ENCODE peak calls at places on chromosomes 7 and 10, in five cellular contexts. E is dorsolateral prefrontal cortex, R is tibial nerve, P is brain microvascular endothelial cell, H is osteoblast. T is an unnamed sample.

GRCh38 chr7:156353352-156353751 is 287.2 kb upstream of the RNF32 start:
- DNase-seq in E (no peak), R (no peak), P (no peak), H (no peak), T (no peak)

GRCh38 chr10:117132751-117133231 is 5.3 kb downstream of the VAX1 start:
- DNase-seq in E (no peak), R (no peak), P (no peak), H (peak; percentile 86), T (no peak)

GRCh38 chr7:105638324-105638723 is 57.0 kb upstream of the EFCAB10 start:
- DNase-seq in E (no peak), R (no peak), P (no peak), H (no peak), T (no peak)

GRCh38 chr7:29270979-29271658 is 76.5 kb downstream of the CHN2 start:
- DNase-seq in E (no peak), R (no peak), P (peak; percentile 19), H (no peak), T (no peak)

GRCh38 chr7:150450491-150450992 is at the start of gene GIMAP8:
- DNase-seq in E (no peak), R (no peak), P (no peak), H (no peak), T (no peak)

GRCh38 chr7:135180122-135180521 is 9.6 kb upstream of the CYREN start:
- DNase-seq in E (no peak), R (no peak), P (no peak), H (no peak), T (no peak)

GRCh38 chr7:101816499-101817030 is 861 bp upstream of the CUX1 start:
- DNase-seq in E (no peak), R (no peak), P (no peak), H (peak; percentile 96), T (no peak)

GRCh38 chr10:69629897-69630650 is at the start of gene FAM241B:
- DNase-seq in E (peak; percentile 47), R (no peak), P (no peak), H (peak; percentile 98), T (no peak)

GRCh38 chr10:60175418-60175817 is 214.3 kb downstream of the ANK3 start:
- DNase-seq in E (no peak), R (no peak), P (no peak), H (no peak), T (no peak)

GRCh38 chr7:151717415-151717814 is 159.5 kb downstream of the PRKAG2 start:
- DNase-seq in E (no peak), R (no peak), P (no peak), H (peak; percentile 81), T (no peak)

DNA sequence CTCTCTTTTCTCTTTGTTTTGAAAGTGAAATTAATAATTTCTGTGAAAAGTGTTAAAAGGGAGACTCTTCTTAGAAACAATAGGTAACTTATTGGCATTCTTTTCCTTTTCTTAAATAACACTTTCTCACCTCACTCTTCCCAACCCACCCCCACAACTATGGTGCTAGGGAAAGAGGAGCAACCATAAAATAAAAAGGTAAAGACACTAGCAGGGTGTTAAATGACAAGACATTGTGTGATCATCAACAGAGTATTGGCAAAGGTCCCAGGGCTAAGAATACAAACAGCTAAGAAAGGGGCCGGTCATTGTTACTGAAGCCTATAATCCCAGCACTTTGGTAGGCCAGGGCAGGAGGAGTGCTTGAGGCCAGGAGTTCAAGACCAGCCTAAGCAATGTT is 183.7 kb downstream of the NEBL start:
- DNase-seq in E (no peak), R (no peak), P (no peak), H (no peak), T (no peak)
- H3K4me3 ChIP-seq in E (no peak overlapping the region), R (no peak overlapping the region), P (no peak overlapping the region), H (no peak overlapping the region), T (no peak overlapping the region)

GRCh38 chr7:35254496-35255416 is 856 bp upstream of the TBX20 start:
- DNase-seq in E (no peak), R (no peak), P (no peak), H (peak; percentile 73), T (no peak)
- H3K27me3 ChIP-seq in E (peaks cover 100% of the 10 kb centered on the region), R (peaks cover 99% of the 10 kb centered on the region), P (peaks cover 97% of the 10 kb centered on the region), H (peaks cover 98% of the 10 kb centered on the region), T (peaks cover 60% of the 10 kb centered on the region)

GRCh38 chr7:20506175-20506574 is 109.3 kb upstream of the ABCB5 start:
- DNase-seq in E (no peak), R (no peak), P (no peak), H (no peak), T (no peak)

GRCh38 chr7:20509892-20510645 is 105.4 kb upstream of the ABCB5 start:
- DNase-seq in E (no peak), R (no peak), P (no peak), H (no peak), T (no peak)

GRCh38 chr7:20507157-20507556 is 108.3 kb upstream of the ABCB5 start:
- DNase-seq in E (no peak), R (no peak), P (no peak), H (no peak), T (no peak)

GRCh38 chr7:20504060-20504459 is 111.4 kb upstream of the ABCB5 start:
- DNase-seq in E (no peak), R (no peak), P (no peak), H (no peak), T (no peak)

DNA sequence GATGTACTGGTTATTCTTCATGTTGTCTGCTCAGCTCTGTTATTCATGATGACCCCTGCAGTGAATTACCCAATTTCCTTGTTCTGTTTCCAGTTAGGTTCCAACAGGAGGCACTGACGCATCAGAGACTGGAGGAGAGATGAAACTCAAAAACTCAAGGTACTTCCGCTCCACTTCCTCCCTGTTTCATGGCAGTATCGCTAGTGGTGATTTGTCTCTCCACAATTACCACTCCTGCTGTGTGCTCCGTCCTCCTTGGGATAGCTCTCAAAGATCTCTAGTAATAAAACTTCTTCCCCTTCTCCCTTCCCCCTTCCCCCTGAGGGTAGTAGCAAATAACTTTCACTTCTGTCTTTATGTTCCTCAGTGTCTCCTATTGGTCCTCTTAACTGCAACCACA is 107.4 kb upstream of the ABCB5 start:
- DNase-seq in E (no peak), R (no peak), P (no peak), H (no peak), T (no peak)
- TF ChIP-seq CTCF in E (no peak), R (no peak), P (no peak), H (no peak), T (no peak)

GRCh38 chr7:33687601-33688000 is 217.7 kb upstream of the BMPER start:
- DNase-seq in E (no peak), R (no peak), P (no peak), H (no peak), T (no peak)

GRCh38 chr7:33685488-33685887 is 219.9 kb upstream of the BMPER start:
- DNase-seq in E (no peak), R (no peak), P (no peak), H (no peak), T (no peak)

GRCh38 chr7:33680682-33681081 is 224.7 kb upstream of the BMPER start:
- DNase-seq in E (no peak), R (no peak), P (no peak), H (no peak), T (no peak)

GRCh38 chr7:33686001-33686591 is 219.2 kb upstream of the BMPER start:
- DNase-seq in E (no peak), R (no peak), P (no peak), H (peak; percentile 36), T (no peak)
- H3K4me3 ChIP-seq in E (no peak overlapping the region), R (no peak overlapping the region), P (no peak overlapping the region), H (no peak overlapping the region), T (no peak overlapping the region)

DNA sequence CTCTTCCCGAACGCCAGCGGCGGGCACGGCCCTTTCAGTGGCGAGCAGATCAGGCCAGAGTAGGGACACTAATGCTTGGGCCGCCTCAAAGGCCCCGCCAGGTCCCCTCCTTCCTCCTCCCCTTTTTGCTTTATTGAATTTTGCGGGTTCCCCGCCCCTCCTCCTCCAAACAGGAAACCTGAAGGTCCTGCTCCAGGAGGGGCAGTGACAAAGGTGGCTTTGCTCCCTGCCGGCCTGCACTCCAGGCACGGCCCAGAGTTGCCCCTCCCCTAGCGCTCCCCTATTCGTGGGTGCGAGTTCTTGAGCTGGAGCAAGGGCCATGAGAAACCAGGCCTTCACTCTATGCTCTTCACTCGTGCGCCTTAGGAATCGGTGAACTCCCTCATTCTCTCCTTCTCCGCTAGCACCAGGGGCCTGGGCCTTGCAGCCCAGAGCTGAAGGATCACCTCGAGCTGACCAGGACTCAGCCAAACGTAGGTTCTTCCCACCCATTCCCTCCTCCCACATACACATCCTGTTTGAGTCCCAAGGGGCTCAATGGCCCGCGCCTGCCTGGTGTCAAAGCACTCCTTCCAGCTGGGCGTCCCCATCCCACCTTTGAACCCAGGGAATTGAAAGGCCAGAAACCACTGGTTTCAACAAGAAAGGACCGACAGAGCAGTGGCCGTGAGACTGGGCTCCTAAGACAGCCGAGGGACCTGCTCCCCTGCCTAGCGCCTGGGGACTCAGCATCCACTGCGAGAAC is 629 bp upstream of the HOXA6 start:
- DNase-seq in E (no peak), R (no peak), P (no peak), H (peak; percentile 92), T (no peak)
- H3K27me3 ChIP-seq in E (peaks cover 100% of the 10 kb centered on the region), R (peaks cover 98% of the 10 kb centered on the region), P (peaks cover 95% of the 10 kb centered on the region), H (no peaks in the 10 kb centered on the region), T (no peaks in the 10 kb centered on the region)

DNA sequence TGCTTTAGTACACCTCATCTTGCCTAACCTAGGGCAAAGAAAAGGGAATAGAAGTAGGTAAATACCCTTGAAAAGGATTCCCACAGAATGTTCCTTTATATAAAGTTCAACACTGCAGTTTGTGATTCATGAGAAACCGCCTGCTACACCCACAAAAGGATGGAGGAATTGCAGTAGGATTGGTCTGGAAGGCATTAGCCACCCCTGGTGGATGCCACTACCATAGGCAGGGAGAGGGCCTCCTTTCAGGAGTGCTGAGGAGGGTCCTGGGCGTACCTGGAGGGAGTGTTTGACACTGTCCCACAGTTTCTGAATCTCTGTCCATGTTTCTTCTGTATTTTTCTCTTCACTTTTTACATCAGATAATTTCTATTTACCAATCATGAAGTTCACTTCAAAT is 221.8 kb upstream of the TMEM72 start:
- DNase-seq in E (no peak), R (no peak), P (no peak), H (no peak), T (no peak)
- TF ChIP-seq CTCF in E (no peak), R (no peak), P (peak; percentile 61), H (peak; percentile 71), T (peak; percentile 51)

DNA sequence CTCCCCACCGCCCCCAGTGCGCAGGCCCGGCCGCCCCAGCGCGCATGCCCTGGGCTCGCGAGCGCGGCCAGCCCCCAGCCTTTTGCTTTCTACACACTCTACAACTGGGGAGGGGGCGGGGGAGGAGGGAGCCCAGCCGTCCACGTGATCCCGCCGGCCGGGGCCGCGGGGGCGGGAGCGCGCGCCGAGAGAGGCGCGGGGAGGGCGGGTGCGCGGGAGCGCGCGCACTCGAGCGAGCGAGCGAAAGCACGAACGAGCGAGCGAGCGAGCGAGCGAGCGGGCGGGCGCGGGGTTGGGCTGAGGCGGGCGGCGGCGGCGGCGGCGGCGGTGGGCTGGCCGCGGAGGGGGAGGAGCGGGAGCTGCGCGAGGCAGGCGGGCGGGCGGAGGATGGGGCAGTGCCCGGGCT is at the start of gene AUTS2:
- DNase-seq in E (peak; percentile 90), R (peak; percentile 80), P (peak; percentile 48), H (peak; percentile 100), T (peak; percentile 4)
- H3K4me3 ChIP-seq in E (peak within 1 kb of the TSS; percentile 87), R (peak within 1 kb of the TSS; percentile 81), P (peak within 1 kb of the TSS; percentile 69), H (peak within 1 kb of the TSS; percentile 88), T (peak within 1 kb of the TSS; percentile 59)

T was measured in BJ.